ENCODE peak calls at places on chromosome 3, in four cellular contexts. S, W, C and U are unnamed samples.

GRCh38 chr3:131711114-131711786 is 208.5 kb upstream of the MRPL3 start:
- DNase-seq in C (no peak), W (no peak), S (no peak), U (no peak)

GRCh38 chr3:148739720-148740119 is 42.0 kb downstream of the AGTR1 start:
- DNase-seq in C (no peak), S (no peak), W (no peak), U (no peak)

GRCh38 chr3:60610441-60611112 is 640.7 kb downstream of the FHIT start:
- DNase-seq in W (no peak), C (no peak), S (peak; percentile 49), U (no peak)

GRCh38 chr3:126913524-126913923 is 69.4 kb upstream of the PLXNA1 start:
- DNase-seq in S (no peak), C (peak; percentile 72), W (no peak), U (no peak)

GRCh38 chr3:113234688-113235260 is 23.4 kb downstream of the BOC start:
- DNase-seq in S (no peak), C (no peak), W (no peak), U (no peak)

GRCh38 chr3:177431525-177432255 is 234.4 kb upstream of the TBL1XR1 start:
- DNase-seq in S (no peak), W (no peak), C (peak; percentile 44), U (no peak)

GRCh38 chr3:142976621-142977398 is 13.3 kb upstream of the PAQR9 start:
- DNase-seq in C (peak; percentile 66), S (peak; percentile 45), W (no peak), U (no peak)

GRCh38 chr3:159987291-159987711 is 1.3 kb upstream of the IL12A start:
- DNase-seq in W (no peak), C (no peak), S (no peak), U (no peak)

GRCh38 chr3:25520926-25521559 is 93.0 kb downstream of the RARB start:
- DNase-seq in S (no peak), C (no peak), W (no peak), U (no peak)

GRCh38 chr3:116339441-116340028 is 105.8 kb downstream of the LSAMP start:
- DNase-seq in W (no peak), S (peak; percentile 24), C (no peak), U (no peak)

GRCh38 chr3:127788436-127788835 is 33.9 kb downstream of the MGLL start:
- DNase-seq in S (no peak), W (no peak), C (no peak), U (no peak)

GRCh38 chr3:52106951-52107611 is 47.1 kb downstream of the POC1A start:
- DNase-seq in S (no peak), W (no peak), C (no peak), U (no peak)

GRCh38 chr3:188554404-188554803 is 400.4 kb downstream of the LPP start:
- DNase-seq in W (no peak), C (no peak), S (no peak), U (no peak)

GRCh38 chr3:60240558-60240957 is 1010.7 kb downstream of the FHIT start:
- DNase-seq in S (peak; percentile 45), C (no peak), W (no peak), U (no peak)

GRCh38 chr3:106518516-106518915 is 649.7 kb upstream of the CBLB start:
- DNase-seq in W (no peak), C (peak; percentile 69), S (no peak), U (no peak)